ENCODE peak calls at places on chromosome 4, in four cellular contexts. C is MG63, Y is Peyer's patch, D is GM23338. N is an unnamed sample.

GRCh38 chr4:188161167-188161566 is 21.9 kb downstream of the TRIML1 start:
- DNase-seq in D (no peak), Y (no peak), C (no peak), N (no peak)

GRCh38 chr4:36590343-36590742 is 308.9 kb downstream of the DTHD1 start:
- DNase-seq in Y (no peak), D (no peak), C (no peak), N (no peak)

GRCh38 chr4:144903953-144904711 is 193.9 kb downstream of the ANAPC10 start:
- DNase-seq in C (no peak), Y (no peak), D (no peak), N (no peak)

GRCh38 chr4:145815027-145815612 is 123.5 kb downstream of the ZNF827 start:
- DNase-seq in C (no peak), Y (no peak), D (no peak), N (no peak)

GRCh38 chr4:1044469-1045192 is 33.2 kb downstream of the FGFRL1 start:
- DNase-seq in C (no peak), Y (no peak), D (no peak), N (no peak)

GRCh38 chr4:99033956-99034355 is 38.4 kb downstream of the METAP1 start:
- DNase-seq in C (no peak), Y (no peak), D (no peak), N (no peak)

GRCh38 chr4:8205241-8205707 is 6.2 kb downstream of the SH3TC1 start:
- DNase-seq in Y (no peak), D (no peak), C (no peak), N (no peak)

GRCh38 chr4:89995006-89995405 is 100.4 kb downstream of the MMRN1 start:
- DNase-seq in C (no peak), Y (no peak), D (no peak), N (no peak)

GRCh38 chr4:108484187-108484586 is 136.2 kb upstream of the RPL34 start:
- DNase-seq in Y (no peak), D (no peak), C (no peak), N (no peak)

GRCh38 chr4:10296730-10297129 is 160.5 kb downstream of the ZNF518B start:
- DNase-seq in C (no peak), D (peak), Y (no peak), N (no peak)

GRCh38 chr4:147822128-147822527 is 90.2 kb downstream of the ARHGAP10 start:
- DNase-seq in C (no peak), Y (peak), D (no peak), N (no peak)

GRCh38 chr4:84582988-84583870 is at the start of gene CDS1:
- DNase-seq in C (peak), Y (peak), D (peak), N (peak)

GRCh38 chr4:1199556-1200331 is 27.4 kb upstream of the SPON2 start:
- DNase-seq in C (no peak), Y (peak), D (no peak), N (peak)

GRCh38 chr4:72312032-72312650 is 256.9 kb downstream of the ADAMTS3 start:
- DNase-seq in C (peak), Y (peak), D (peak), N (no peak)

GRCh38 chr4:100386270-100386669 is 131.6 kb downstream of the EMCN start:
- DNase-seq in Y (no peak), D (no peak), C (no peak), N (no peak)

DNA sequence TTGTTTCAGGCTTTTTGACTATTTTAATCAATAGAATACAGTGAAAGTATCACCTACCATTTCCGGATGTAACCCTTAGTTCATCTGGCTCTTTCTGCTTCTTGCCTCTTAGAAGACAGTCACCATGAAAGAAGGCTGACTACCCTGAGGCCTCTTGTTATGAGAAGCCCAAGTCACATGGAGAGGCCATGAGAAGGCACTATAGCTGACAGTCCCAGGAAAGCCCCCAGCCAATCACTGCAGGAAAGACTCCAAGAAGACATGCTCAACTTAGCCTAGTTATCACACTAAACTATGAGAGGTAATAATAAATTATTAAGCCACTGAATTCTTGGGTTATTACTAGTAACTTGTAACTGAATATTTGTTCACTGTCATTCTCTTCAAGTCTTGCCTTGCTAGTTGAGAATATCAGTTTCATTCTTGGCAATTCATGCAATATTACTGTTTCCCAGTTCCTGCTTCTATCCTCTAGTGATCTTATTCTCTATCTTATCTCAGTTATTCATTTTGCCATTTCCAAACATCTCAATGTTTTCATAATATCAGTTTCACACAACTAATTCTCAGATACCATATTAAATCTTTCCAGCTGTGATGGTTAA is 57.1 kb upstream of the GUCY1A1 start:
- DNase-seq in Y (no peak), C (no peak), D (no peak), N (no peak)
- H3K4me3 ChIP-seq in Y (no peak), C (no peak), D (no peak), N (no peak)

GRCh38 chr4:163598028-163598427 is 103.5 kb downstream of the TMA16 start:
- DNase-seq in Y (no peak), C (no peak), D (no peak), N (no peak)
- H3K4me3 ChIP-seq in Y (no peak), C (no peak), D (no peak), N (no peak)

DNA sequence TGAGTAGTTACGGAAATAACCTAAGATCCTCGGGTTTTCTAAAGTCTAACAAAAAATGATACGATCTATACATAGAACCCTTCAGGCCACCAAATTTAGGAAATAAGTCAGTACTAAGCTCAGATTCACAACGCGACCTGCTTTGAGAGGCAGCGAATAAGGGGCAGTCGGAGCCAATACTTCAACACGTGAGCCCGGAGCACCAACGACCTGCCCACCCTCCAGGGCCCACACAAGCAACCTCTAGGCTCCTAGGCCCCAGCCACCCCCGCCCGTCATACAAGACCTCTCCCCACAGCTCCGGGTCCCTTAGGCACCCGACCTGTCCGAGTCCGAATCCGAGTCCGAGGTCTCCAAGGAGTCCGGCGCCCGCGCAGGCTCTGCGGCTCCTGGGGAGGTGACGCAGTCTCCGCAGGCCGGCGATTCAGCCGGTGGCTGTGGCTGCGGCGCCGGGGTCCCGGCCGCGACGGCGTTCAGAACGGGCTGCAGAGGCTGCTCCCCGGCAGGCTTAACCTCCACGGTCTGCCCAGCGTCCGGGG is 580 bp downstream of the NAF1 start:
- DNase-seq in D (peak), C (peak), Y (peak), N (no peak)
- H3K4me3 ChIP-seq in D (peak), C (peak), Y (peak), N (peak)

GRCh38 chr4:5887361-5888221 is 5.3 kb downstream of the CRMP1 start:
- DNase-seq in C (no peak), Y (no peak), D (peak), N (no peak)
- H3K4me3 ChIP-seq in C (no peak), Y (peak), D (peak), N (no peak)